ENCODE peak calls at places on chromosomes 7 and 10, in seven cellular contexts. X is naive thymus-derived CD8-positive, alpha-beta T cell; V is memory B cell; P is astrocyte of the spinal cord; H is SW 1271; W is right cardiac atrium; J is NCI-H748 treated with DMSO at 0.1 percent for 48 hours. N is an unnamed sample.

GRCh38 chr10:30591249-30591670 is 38.3 kb downstream of the LYZL2 start:
- DNase-seq in J (peak; percentile 48), X (peak; percentile 58), W (no peak), V (peak; percentile 53), H (peak; percentile 70), P (peak; percentile 54), N (peak; percentile 16)

GRCh38 chr10:58950618-58951017 is 225.8 kb upstream of the PHYHIPL start:
- DNase-seq in H (no peak), V (no peak), W (no peak), X (no peak), P (no peak), J (no peak), N (no peak)

GRCh38 chr7:37796134-37796775 is 52.1 kb upstream of the NME8 start:
- DNase-seq in P (no peak), W (no peak), X (no peak), J (no peak), H (no peak), V (no peak), N (no peak)

GRCh38 chr10:71243756-71244637 is 31.6 kb downstream of the UNC5B start:
- DNase-seq in P (no peak), H (no peak), X (no peak), V (no peak), W (peak; percentile 66), J (no peak), N (no peak)

GRCh38 chr10:132522521-132523411 is 14.8 kb upstream of the INPP5A start:
- DNase-seq in J (no peak), W (no peak), H (no peak), P (no peak), X (no peak), V (no peak), N (no peak)

GRCh38 chr7:64320547-64321495 is 7.1 kb downstream of the ZNF736 start:
- DNase-seq in H (no peak), J (no peak), X (no peak), V (no peak), P (no peak), W (no peak), N (no peak)

GRCh38 chr10:77770081-77770867 is 132.7 kb upstream of the KCNMA1 start:
- DNase-seq in V (no peak), P (no peak), X (no peak), W (no peak), J (no peak), H (no peak), N (no peak)

GRCh38 chr7:33982425-33982786 is 77.1 kb downstream of the BMPER start:
- DNase-seq in W (no peak), V (no peak), H (peak; percentile 67), J (no peak), P (peak; percentile 50), X (no peak), N (no peak)

GRCh38 chr7:7687800-7688199 is 30.6 kb downstream of the RPA3 start:
- DNase-seq in J (no peak), P (no peak), H (no peak), X (no peak), W (no peak), V (no peak), N (no peak)

GRCh38 chr7:139431010-139431409 is 52.5 kb downstream of the KLRG2 start:
- DNase-seq in P (no peak), W (no peak), V (no peak), J (no peak), X (no peak), H (no peak), N (no peak)

GRCh38 chr10:132494831-132495230 is 42.8 kb upstream of the INPP5A start:
- DNase-seq in J (no peak), P (no peak), V (no peak), W (no peak), H (no peak), X (no peak), N (no peak)

GRCh38 chr10:130335336-130335735 is 199.1 kb downstream of the GLRX3 start:
- DNase-seq in W (no peak), J (no peak), X (no peak), P (no peak), H (no peak), V (no peak), N (no peak)

GRCh38 chr7:16740996-16741395 is 12.6 kb upstream of the TSPAN13 start:
- DNase-seq in X (no peak), H (no peak), J (no peak), W (no peak), V (no peak), P (no peak), N (no peak)

GRCh38 chr7:35694161-35694783 is 663 bp downstream of the HERPUD2 start:
- DNase-seq in W (no peak), H (peak; percentile 22), P (peak; percentile 31), J (peak; percentile 24), X (peak; percentile 25), V (no peak), N (peak; percentile 33)

GRCh38 chr7:150756858-150757257 is 19.6 kb downstream of the GIMAP5 start:
- DNase-seq in W (no peak), P (no peak), X (peak; percentile 73), H (peak; percentile 10), V (no peak), J (no peak), N (no peak)

GRCh38 chr7:106420741-106421140 is 136.0 kb upstream of the NAMPT start:
- DNase-seq in W (no peak), X (no peak), H (no peak), V (no peak), J (no peak), P (no peak), N (no peak)

GRCh38 chr7:23472974-23473847 is 2.9 kb upstream of the IGF2BP3 start:
- DNase-seq in X (no peak), J (peak; percentile 45), W (no peak), V (no peak), H (peak; percentile 70), P (peak; percentile 19), N (no peak)

GRCh38 chr7:99293650-99294049 is 21.0 kb downstream of the MYH16 start:
- DNase-seq in P (no peak), J (no peak), W (no peak), H (no peak), V (no peak), X (no peak), N (no peak)

GRCh38 chr10:112487964-112488363 is 40.9 kb downstream of the VTI1A start:
- DNase-seq in J (no peak), H (no peak), X (no peak), V (no peak), P (no peak), W (no peak), N (no peak)

N was measured in effector CD8-positive, alpha-beta T cell.